ENCODE peak calls at places on chromosomes 6 and 20, in seven cellular contexts. A is activated CD8-positive, alpha-beta memory T cell treated with anti-CD3 and anti-CD28 coated beads for 48 hours; S is stomach; T is anterior cingulate cortex; G is Karpas-422; R is hepatic stellate cell; F is neural progenitor cell. D is an unnamed sample.

GRCh38 chr20:20713244-20713765 is 861 bp upstream of the RALGAPA2 start:
- DNase-seq in A (no peak), S (no peak), T (no peak), G (no peak), R (no peak), F (no peak), D (no peak)

GRCh38 chr6:47512872-47513271 is 35.3 kb downstream of the CD2AP start:
- DNase-seq in A (no peak), S (no peak), T (no peak), G (no peak), R (no peak), F (no peak), D (no peak)

GRCh38 chr6:137399949-137400443 is 94.2 kb downstream of the OLIG3 start:
- DNase-seq in A (no peak), S (no peak), T (no peak), G (no peak), R (no peak), F (no peak), D (no peak)

GRCh38 chr6:36692861-36693702 is 4.5 kb upstream of the RAB44 start:
- DNase-seq in A (no peak), S (peak; percentile 77), T (no peak), G (no peak), R (no peak), F (no peak), D (no peak)

GRCh38 chr6:7139835-7140470 is 32.2 kb downstream of the RREB1 start:
- DNase-seq in A (no peak), S (no peak), T (no peak), G (no peak), R (no peak), F (no peak), D (no peak)

GRCh38 chr20:36175016-36175415 is 20.5 kb downstream of the EPB41L1 start:
- DNase-seq in A (no peak), S (no peak), T (no peak), G (no peak), R (peak; percentile 83), F (no peak), D (no peak)

GRCh38 chr6:142226731-142227130 is 75.1 kb upstream of the ADGRG6 start:
- DNase-seq in A (no peak), S (no peak), T (no peak), G (no peak), R (no peak), F (no peak), D (no peak)

GRCh38 chr6:13761361-13762036 is 49.9 kb upstream of the RANBP9 start:
- DNase-seq in A (no peak), S (no peak), T (no peak), G (no peak), R (no peak), F (no peak), D (no peak)

GRCh38 chr20:10111144-10111771 is 76.5 kb downstream of the ANKEF1 start:
- DNase-seq in A (no peak), S (peak; percentile 44), T (no peak), G (no peak), R (no peak), F (no peak), D (no peak)

GRCh38 chr20:313948-314347 is 11.4 kb upstream of the SOX12 start:
- DNase-seq in A (no peak), S (no peak), T (no peak), G (no peak), R (no peak), F (no peak), D (no peak)

GRCh38 chr6:38302081-38302480 is 337.6 kb downstream of the BTBD9 start:
- DNase-seq in A (no peak), S (no peak), T (no peak), G (no peak), R (no peak), F (no peak), D (no peak)